ENCODE peak calls at places on chromosomes 1 and 21, in eight cellular contexts. H is fibroblast of lung, R is GM23338, N is HepG2, J is neural progenitor cell, Q is GM12878, W is HCT116, O is GM23248. Y is an unnamed sample.

GRCh38 chr21:45037986-45038385 is 36.4 kb upstream of the ADARB1 start:
- DNase-seq in H (no peak), R (no peak), N (no peak), J (no peak), Q (no peak), W (no peak), O (no peak), Y (no peak)

GRCh38 chr21:34129039-34129891 is 55.9 kb downstream of the MRPS6 start:
- DNase-seq in H (peak), R (peak), N (no peak), J (peak), Q (no peak), W (no peak), O (peak), Y (peak)

GRCh38 chr1:246893205-246893939 is 38.4 kb downstream of the AHCTF1 start:
- DNase-seq in H (no peak), R (no peak), N (no peak), J (no peak), Q (no peak), W (no peak), O (no peak), Y (no peak)

GRCh38 chr1:199218065-199218464 is 579.2 kb downstream of the PTPRC start:
- DNase-seq in H (no peak), R (peak), N (no peak), J (peak), Q (no peak), W (no peak), O (no peak), Y (no peak)

GRCh38 chr1:86757272-86757984 is 53.1 kb downstream of the SH3GLB1 start:
- DNase-seq in H (peak), R (no peak), N (no peak), J (no peak), Q (no peak), W (no peak), O (peak), Y (no peak)

GRCh38 chr1:160219062-160219929 is 14.1 kb downstream of the PEA15 start:
- DNase-seq in H (peak), R (peak), N (peak), J (peak), Q (no peak), W (peak), O (peak), Y (no peak)

GRCh38 chr1:190478193-190479007 is 736 bp upstream of the BRINP3 start:
- DNase-seq in H (peak), R (peak), N (no peak), J (peak), Q (no peak), W (peak), O (peak), Y (no peak)

GRCh38 chr1:197469620-197470210 is 201.7 kb downstream of the CRB1 start:
- DNase-seq in H (no peak), R (peak), N (no peak), J (no peak), Q (no peak), W (no peak), O (no peak), Y (no peak)

GRCh38 chr1:243738020-243738419 is 112.0 kb downstream of the AKT3 start:
- DNase-seq in H (no peak), R (peak), N (no peak), J (peak), Q (no peak), W (no peak), O (no peak), Y (no peak)

GRCh38 chr1:19079983-19080472 is 123.6 kb upstream of the IFFO2 start:
- DNase-seq in H (no peak), R (no peak), N (peak), J (no peak), Q (no peak), W (no peak), O (no peak), Y (no peak)

GRCh38 chr1:172269644-172270043 is 150.8 kb upstream of the C1orf105 start:
- DNase-seq in H (peak), R (no peak), N (peak), J (no peak), Q (no peak), W (no peak), O (peak), Y (no peak)

GRCh38 chr1:32715901-32716311 is 13.3 kb upstream of the SYNC start:
- DNase-seq in H (no peak), R (no peak), N (no peak), J (no peak), Q (no peak), W (no peak), O (peak), Y (no peak)

GRCh38 chr1:146034976-146035469 is 13.5 kb upstream of the HJV start:
- DNase-seq in H (no peak), R (peak), N (peak), J (peak), Q (no peak), W (no peak), O (peak), Y (peak)

GRCh38 chr1:247487057-247487456 is 29.2 kb upstream of the OR2B11 start:
- DNase-seq in H (peak), R (peak), N (peak), J (peak), Q (peak), W (peak), O (peak), Y (peak)

GRCh38 chr1:58968360-58968952 is 184.6 kb upstream of the JUN start:
- DNase-seq in H (peak), R (no peak), N (no peak), J (no peak), Q (peak), W (no peak), O (peak), Y (peak)

GRCh38 chr1:163807331-163807730 is 485.6 kb downstream of the NUF2 start:
- DNase-seq in H (no peak), R (no peak), N (no peak), J (no peak), Q (no peak), W (no peak), O (no peak), Y (no peak)

GRCh38 chr1:1099506-1100183 is 16.2 kb downstream of the C1orf159 start:
- DNase-seq in H (no peak), R (no peak), N (no peak), J (no peak), Q (no peak), W (no peak), O (no peak), Y (no peak)

GRCh38 chr1:1415751-1416150 is 5.3 kb downstream of the ANKRD65 start:
- DNase-seq in H (no peak), R (no peak), N (no peak), J (no peak), Q (no peak), W (no peak), O (no peak), Y (no peak)

GRCh38 chr1:192224386-192224785 is 66.1 kb downstream of the RGS18 start:
- DNase-seq in H (no peak), R (no peak), N (no peak), J (no peak), Q (no peak), W (no peak), O (no peak), Y (no peak)

GRCh38 chr1:29696656-29697390 is 460.5 kb downstream of the PTPRU start:
- DNase-seq in H (no peak), R (no peak), N (no peak), J (no peak), Q (no peak), W (no peak), O (no peak), Y (no peak)

GRCh38 chr1:93556291-93556690 is 108.4 kb downstream of the FNBP1L start:
- DNase-seq in H (no peak), R (no peak), N (no peak), J (no peak), Q (no peak), W (no peak), O (no peak), Y (no peak)

GRCh38 chr21:33948096-33948950 is 32.7 kb upstream of the ATP5PO start:
- DNase-seq in H (peak), R (peak), N (no peak), J (peak), Q (peak), W (peak), O (peak), Y (peak)

GRCh38 chr1:223394706-223395105 is 1.5 kb downstream of the CCDC185 start:
- DNase-seq in H (no peak), R (no peak), N (no peak), J (no peak), Q (no peak), W (no peak), O (no peak), Y (no peak)

GRCh38 chr1:27650146-27650526 is 15.2 kb upstream of the FGR start:
- DNase-seq in H (no peak), R (no peak), N (no peak), J (no peak), Q (no peak), W (no peak), O (peak), Y (no peak)

GRCh38 chr21:44057960-44058651 is 46.0 kb downstream of the TRAPPC10 start:
- DNase-seq in H (no peak), R (no peak), N (no peak), J (no peak), Q (no peak), W (no peak), O (no peak), Y (no peak)

GRCh38 chr1:93821412-93822144 is 57.4 kb downstream of the DNTTIP2 start:
- DNase-seq in H (no peak), R (no peak), N (no peak), J (no peak), Q (no peak), W (no peak), O (peak), Y (no peak)

GRCh38 chr1:110004583-110004982 is 20.0 kb downstream of the AHCYL1 start:
- DNase-seq in H (no peak), R (no peak), N (no peak), J (no peak), Q (no peak), W (no peak), O (no peak), Y (no peak)

GRCh38 chr1:16144325-16145029 is 11.4 kb downstream of the EPHA2 start:
- DNase-seq in H (no peak), R (no peak), N (no peak), J (no peak), Q (no peak), W (no peak), O (no peak), Y (peak)

GRCh38 chr1:16145030-16145987 is 10.6 kb downstream of the EPHA2 start:
- DNase-seq in H (peak), R (peak), N (peak), J (peak), Q (no peak), W (peak), O (peak), Y (no peak)

GRCh38 chr1:16142383-16142995 is 13.4 kb downstream of the EPHA2 start:
- DNase-seq in H (no peak), R (no peak), N (no peak), J (no peak), Q (no peak), W (no peak), O (no peak), Y (no peak)

GRCh38 chr1:16143005-16143565 is 12.8 kb downstream of the EPHA2 start:
- DNase-seq in H (no peak), R (no peak), N (no peak), J (no peak), Q (no peak), W (no peak), O (no peak), Y (no peak)

DNA sequence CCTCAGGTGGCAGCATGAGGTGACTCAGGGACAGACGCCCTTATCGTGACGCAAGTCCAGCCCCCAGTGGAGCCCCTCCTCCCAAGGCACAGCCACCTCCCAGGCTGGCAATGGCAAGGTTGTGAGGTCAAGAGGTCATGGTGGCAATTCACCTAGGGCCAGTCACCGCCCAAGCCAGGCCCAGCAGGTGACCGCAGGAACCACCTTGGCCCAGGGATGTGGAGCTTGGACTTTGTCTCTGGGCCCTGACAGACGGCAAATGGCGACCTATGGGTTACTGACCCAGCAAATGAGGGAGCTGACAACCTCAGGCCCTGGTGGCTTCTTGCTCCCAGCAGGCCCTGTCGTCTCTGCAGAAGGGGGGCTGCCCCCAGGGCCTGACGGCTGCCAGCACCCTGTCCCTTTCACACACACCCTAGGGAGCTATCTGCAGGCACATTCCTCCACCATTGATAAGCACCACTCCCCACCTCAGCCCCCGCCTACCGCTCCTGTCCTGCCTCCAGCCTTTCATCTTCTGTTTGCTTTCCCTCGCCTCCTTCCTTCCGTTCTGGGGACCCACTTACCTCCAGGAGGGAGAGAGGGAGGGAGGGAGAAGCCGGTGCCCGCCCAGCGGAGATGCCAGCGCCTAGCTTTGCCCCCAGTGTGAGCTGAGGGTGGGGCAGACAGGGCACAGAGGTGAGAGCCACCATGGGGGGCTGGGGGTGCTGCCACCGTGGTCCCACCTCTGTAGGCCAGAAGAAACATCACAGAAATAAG is 12.1 kb downstream of the EPHA2 start:
- DNase-seq in H (no peak), R (no peak), N (peak), J (no peak), Q (no peak), W (peak), O (no peak), Y (peak)
- TF ChIP-seq EZH2 in H (no peak), R (no peak), N (no peak), J (no peak), Q (no peak), W (no peak), O (no peak), Y (no peak)

GRCh38 chr1:36784147-36784862 is 250.0 kb downstream of the GRIK3 start:
- DNase-seq in H (no peak), R (no peak), N (no peak), J (no peak), Q (no peak), W (no peak), O (no peak), Y (no peak)

GRCh38 chr1:36789535-36789934 is 244.8 kb downstream of the GRIK3 start:
- DNase-seq in H (no peak), R (no peak), N (no peak), J (no peak), Q (no peak), W (no peak), O (no peak), Y (no peak)

GRCh38 chr1:36786425-36786824 is 247.9 kb downstream of the GRIK3 start:
- DNase-seq in H (no peak), R (no peak), N (no peak), J (no peak), Q (no peak), W (no peak), O (no peak), Y (no peak)

GRCh38 chr1:36783475-36783874 is 250.8 kb downstream of the GRIK3 start:
- DNase-seq in H (no peak), R (no peak), N (no peak), J (no peak), Q (no peak), W (no peak), O (no peak), Y (no peak)

DNA sequence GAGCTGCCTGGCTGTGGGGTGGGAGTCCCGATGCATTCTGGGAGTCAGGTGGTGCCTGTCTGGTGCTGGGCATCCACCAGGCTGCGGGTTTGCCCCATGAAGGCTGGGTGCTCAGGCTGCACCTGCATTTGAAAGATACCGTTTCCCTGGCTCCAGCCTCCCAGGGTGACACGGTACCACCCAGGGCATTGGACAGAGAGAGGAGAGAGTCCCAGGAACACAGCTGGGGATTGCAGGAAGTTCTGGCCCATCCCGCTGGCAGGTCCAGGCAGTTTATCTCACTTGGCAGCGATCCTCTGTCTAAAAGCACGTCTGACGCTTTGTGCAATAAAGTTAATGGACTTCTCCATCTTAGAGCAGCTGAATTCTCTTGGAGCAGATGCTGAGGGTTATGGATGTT is 247.0 kb downstream of the GRIK3 start:
- DNase-seq in H (no peak), R (no peak), N (no peak), J (no peak), Q (no peak), W (no peak), O (no peak), Y (no peak)
- TF ChIP-seq EZH2 in H (no peak), R (no peak), N (no peak), J (no peak), Q (no peak), W (no peak), O (no peak), Y (no peak)

DNA sequence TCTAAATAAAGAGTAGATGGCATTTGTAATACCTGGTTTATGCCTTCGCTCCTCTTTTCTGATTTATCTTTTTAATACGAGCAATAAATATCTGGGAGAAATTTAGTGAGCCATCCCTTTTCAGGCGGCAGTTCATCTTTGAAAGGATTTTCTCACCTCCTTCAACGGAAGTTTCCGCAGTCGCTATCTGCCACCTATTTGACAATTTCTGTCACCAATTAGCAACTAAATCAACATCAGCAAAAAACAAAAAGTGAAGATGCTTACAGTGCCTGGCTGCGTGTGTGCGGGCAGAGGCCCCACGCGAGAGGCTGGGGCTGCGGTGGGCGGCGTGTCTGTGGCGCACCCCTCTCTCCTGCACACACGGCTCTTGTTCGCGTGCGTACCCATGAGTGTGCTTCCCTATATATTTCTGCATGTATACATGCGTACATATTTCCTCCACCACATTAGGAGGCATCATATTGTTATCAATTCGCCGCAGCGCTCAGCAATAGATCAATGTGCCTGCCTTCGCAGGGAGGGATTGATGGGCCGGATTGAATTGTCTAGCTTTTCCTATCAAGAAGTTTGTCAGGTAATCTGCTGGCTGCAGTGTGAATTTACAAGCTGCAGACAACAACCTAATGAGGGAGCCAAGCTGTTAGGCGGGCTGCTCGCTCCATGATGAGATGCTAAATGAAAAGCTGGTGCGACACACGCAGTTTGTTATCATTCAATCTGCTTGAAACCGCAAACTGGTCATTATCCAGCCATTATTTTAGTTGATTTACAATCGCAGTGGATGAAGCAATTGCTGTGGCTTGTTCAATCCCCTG is 117.5 kb upstream of the BARHL2 start:
- DNase-seq in H (peak), R (no peak), N (no peak), J (peak), Q (no peak), W (no peak), O (peak), Y (no peak)
- TF ChIP-seq EZH2 in H (peak), R (peak), N (no peak), J (peak), Q (peak), W (no peak), O (peak), Y (no peak)

DNA sequence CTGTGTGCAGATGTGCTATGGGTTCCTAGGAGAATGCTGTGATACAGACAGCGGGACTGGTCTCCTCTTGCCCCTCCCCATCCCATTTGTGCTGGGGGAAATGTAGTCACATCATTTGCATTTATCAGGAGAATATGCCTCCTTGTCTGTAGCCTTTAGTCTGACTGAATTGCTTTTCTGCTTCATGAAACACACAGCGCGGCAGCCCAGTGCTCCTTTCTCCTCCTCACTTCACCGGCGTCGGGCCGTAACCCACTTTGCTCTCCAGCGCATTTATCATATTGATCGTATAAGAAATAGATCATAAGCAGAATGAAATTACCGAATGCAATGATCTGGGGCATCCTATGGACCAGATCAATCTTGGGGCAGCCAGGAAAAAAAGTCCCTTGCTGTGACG is 23.7 kb upstream of the PLXNA2 start:
- DNase-seq in H (no peak), R (no peak), N (no peak), J (no peak), Q (no peak), W (no peak), O (no peak), Y (no peak)
- TF ChIP-seq EZH2 in H (no peak), R (no peak), N (no peak), J (no peak), Q (no peak), W (no peak), O (no peak), Y (no peak)

GRCh38 chr21:41317458-41317857 is 857 bp downstream of the FAM3B start:
- DNase-seq in H (no peak), R (no peak), N (no peak), J (no peak), Q (no peak), W (no peak), O (no peak), Y (no peak)
- TF ChIP-seq EZH2 in H (no peak), R (no peak), N (no peak), J (no peak), Q (no peak), W (no peak), O (no peak), Y (no peak)

Y was measured in K562.